ENCODE peak calls at places on chromosome 13, in six cellular contexts. C is psoas muscle; D is CD8-positive, alpha-beta T cell; T is lower lobe of right lung; S is cardiac muscle cell; O is upper lobe of right lung. E is an unnamed sample.

GRCh38 chr13:36275190-36276002 is 22.2 kb downstream of the CCDC169 start:
- DNase-seq in T (no peak), D (no peak), S (peak), O (no peak), C (no peak), E (peak)

GRCh38 chr13:51223284-51224270 is 1.4 kb downstream of the FAM124A start:
- DNase-seq in D (no peak), S (no peak), C (no peak), T (no peak), O (no peak), E (no peak)

GRCh38 chr13:95239293-95239692 is 62.0 kb downstream of the ABCC4 start:
- DNase-seq in T (no peak), S (no peak), D (no peak), O (no peak), C (no peak), E (peak)

GRCh38 chr13:23950736-23951510 is 53.6 kb upstream of the C1QTNF9B start:
- DNase-seq in T (no peak), C (no peak), S (no peak), O (no peak), D (no peak), E (no peak)

GRCh38 chr13:46492946-46493345 is 60.0 kb upstream of the LRCH1 start:
- DNase-seq in D (no peak), O (no peak), T (no peak), C (no peak), S (peak), E (no peak)

GRCh38 chr13:85230754-85231153 is 568.5 kb downstream of the SLITRK6 start:
- DNase-seq in S (peak), T (no peak), C (no peak), D (no peak), O (no peak), E (peak)

GRCh38 chr13:95955255-95955654 is 97.9 kb downstream of the UGGT2 start:
- DNase-seq in D (no peak), O (no peak), T (no peak), S (no peak), C (no peak), E (no peak)

GRCh38 chr13:111211789-111212516 is 96.8 kb downstream of the ARHGEF7 start:
- DNase-seq in T (no peak), S (peak), O (no peak), C (no peak), D (no peak), E (no peak)

GRCh38 chr13:78168981-78169380 is 250.3 kb upstream of the EDNRB start:
- DNase-seq in T (no peak), O (no peak), C (no peak), D (no peak), S (no peak), E (no peak)

GRCh38 chr13:28494861-28495585 is at the start of gene FLT1:
- DNase-seq in D (no peak), C (peak), T (peak), S (peak), O (peak), E (no peak)

GRCh38 chr13:80070024-80070703 is 270.8 kb downstream of the SPRY2 start:
- DNase-seq in S (no peak), O (no peak), D (no peak), C (no peak), T (no peak), E (no peak)

GRCh38 chr13:90238433-90238832 is 1109.1 kb upstream of the MIR17HG start:
- DNase-seq in C (no peak), T (no peak), O (no peak), S (peak), D (no peak), E (no peak)

GRCh38 chr13:94947392-94947791 is 235.0 kb upstream of the SOX21 start:
- DNase-seq in O (no peak), C (no peak), D (no peak), T (no peak), S (no peak), E (no peak)

GRCh38 chr13:42064259-42064658 is 15.8 kb downstream of the DGKH start:
- DNase-seq in C (no peak), T (no peak), O (no peak), D (no peak), S (peak), E (no peak)

GRCh38 chr13:72590091-72590490 is 137.3 kb downstream of the MZT1 start:
- DNase-seq in T (no peak), S (no peak), C (no peak), O (no peak), D (no peak), E (no peak)

GRCh38 chr13:92994056-92994455 is 232.6 kb upstream of the GPC6 start:
- DNase-seq in T (no peak), C (no peak), S (peak), D (no peak), O (no peak), E (peak)

GRCh38 chr13:77430377-77430951 is 103.6 kb upstream of the MYCBP2 start:
- DNase-seq in T (no peak), S (no peak), O (no peak), C (no peak), D (no peak), E (no peak)

GRCh38 chr13:31322025-31322424 is 122.2 kb downstream of the B3GLCT start:
- DNase-seq in O (no peak), S (peak), C (peak), T (no peak), D (no peak), E (no peak)

GRCh38 chr13:104008571-104009435 is 942.6 kb upstream of the SLC10A2 start:
- DNase-seq in S (peak), O (no peak), T (no peak), D (no peak), C (no peak), E (peak)

GRCh38 chr13:34638897-34639296 is 303.2 kb upstream of the NBEA start:
- DNase-seq in C (no peak), T (no peak), D (no peak), S (no peak), O (no peak), E (no peak)

GRCh38 chr13:43478178-43478577 is 308.6 kb downstream of the ENOX1 start:
- DNase-seq in O (no peak), T (no peak), S (no peak), D (no peak), C (no peak), E (no peak)

GRCh38 chr13:49814551-49815270 is 22.2 kb upstream of the KPNA3 start:
- DNase-seq in C (no peak), O (no peak), D (no peak), T (no peak), S (no peak), E (no peak)

GRCh38 chr13:94701313-94702180 is 10.8 kb downstream of the SOX21 start:
- DNase-seq in O (no peak), S (no peak), T (no peak), D (no peak), C (no peak), E (no peak)

GRCh38 chr13:111645198-111645597 is 324.8 kb downstream of the TEX29 start:
- DNase-seq in O (no peak), C (no peak), S (no peak), T (no peak), D (no peak), E (no peak)

GRCh38 chr13:80379245-80379644 is 38.3 kb upstream of the SPRY2 start:
- DNase-seq in O (no peak), S (peak), T (no peak), D (no peak), C (no peak), E (no peak)

GRCh38 chr13:109454167-109454917 is 332.0 kb downstream of the IRS2 start:
- DNase-seq in D (no peak), S (no peak), T (no peak), C (no peak), O (no peak), E (no peak)

GRCh38 chr13:110537116-110537515 is 24.4 kb downstream of the RAB20 start:
- DNase-seq in O (no peak), C (no peak), S (no peak), D (no peak), T (peak), E (no peak)

GRCh38 chr13:44014501-44014900 is 134.8 kb downstream of the LACC1 start:
- DNase-seq in T (no peak), D (no peak), S (no peak), C (no peak), O (no peak), E (no peak)

GRCh38 chr13:77533875-77534788 is 1.4 kb upstream of the SCEL start:
- DNase-seq in O (no peak), S (peak), T (no peak), C (no peak), D (no peak), E (no peak)

GRCh38 chr13:72431981-72432617 is 295.3 kb downstream of the MZT1 start:
- DNase-seq in D (no peak), T (no peak), C (no peak), S (no peak), O (no peak), E (no peak)

GRCh38 chr13:46575843-46576242 is 22.9 kb downstream of the LRCH1 start:
- DNase-seq in S (peak), C (no peak), T (no peak), O (no peak), D (no peak), E (no peak)

GRCh38 chr13:90792335-90792734 is 555.2 kb upstream of the MIR17HG start:
- DNase-seq in S (no peak), O (no peak), C (no peak), T (no peak), D (no peak), E (no peak)

GRCh38 chr13:108270442-108270841 is 924 bp downstream of the TNFSF13B start:
- DNase-seq in T (no peak), D (no peak), S (peak), O (no peak), C (no peak), E (no peak)

GRCh38 chr13:61414136-61414535 is 1.5 kb downstream of the PCDH20 start:
- DNase-seq in S (no peak), O (no peak), C (no peak), D (no peak), T (no peak), E (no peak)
- H3K4me3 ChIP-seq in S (peak), O (peak), C (peak), D (no peak), T (peak), E (no peak)

GRCh38 chr13:21619633-21620220 is 15.8 kb upstream of the MICU2 start:
- DNase-seq in O (no peak), D (no peak), T (no peak), C (no peak), S (no peak), E (no peak)

GRCh38 chr13:21620858-21621257 is 16.9 kb upstream of the MICU2 start:
- DNase-seq in T (no peak), D (no peak), S (no peak), O (no peak), C (no peak), E (no peak)

DNA sequence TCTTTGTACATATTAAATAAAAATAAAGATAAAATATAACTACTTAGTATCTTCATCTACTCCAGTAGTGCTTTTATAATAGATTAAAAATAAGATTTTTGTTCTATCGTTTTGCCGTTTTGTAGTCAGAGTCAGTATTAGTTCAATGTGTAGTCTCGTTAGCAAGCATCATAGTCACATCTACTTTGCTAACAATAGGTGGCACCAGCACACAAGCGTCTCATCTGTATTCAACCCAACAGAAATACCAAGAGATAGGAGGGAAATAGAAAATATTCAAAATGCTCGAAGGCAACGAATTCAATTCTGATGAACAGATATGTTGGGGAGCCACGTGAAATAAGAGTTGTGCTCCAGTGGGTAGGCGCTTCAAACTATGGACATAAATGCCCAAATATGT is 21.4 kb upstream of the MICU2 start:
- DNase-seq in D (no peak), C (no peak), S (peak), O (no peak), T (no peak), E (no peak)
- TF ChIP-seq CTCF in D (peak), C (no peak), S (peak), O (peak), T (peak), E (peak)

GRCh38 chr13:102648046-102648445 is 46.8 kb downstream of the METTL21C start:
- DNase-seq in T (no peak), C (no peak), S (no peak), O (no peak), D (no peak), E (no peak)
- H3K27ac ChIP-seq in T (no peak), C (no peak), S (no peak), O (no peak), D (no peak), E (no peak)

GRCh38 chr13:27404680-27405079 is 19.7 kb upstream of the GTF3A start:
- DNase-seq in O (no peak), S (no peak), C (no peak), D (no peak), T (no peak), E (no peak)

GRCh38 chr13:27403252-27403678 is 21.2 kb upstream of the GTF3A start:
- DNase-seq in S (peak), D (no peak), C (no peak), O (no peak), T (no peak), E (peak)

GRCh38 chr13:27403727-27404385 is 20.6 kb upstream of the GTF3A start:
- DNase-seq in D (no peak), O (no peak), S (no peak), T (no peak), C (no peak), E (no peak)

GRCh38 chr13:27406178-27406939 is 18.1 kb upstream of the GTF3A start:
- DNase-seq in C (no peak), S (peak), O (no peak), D (no peak), T (no peak), E (no peak)

DNA sequence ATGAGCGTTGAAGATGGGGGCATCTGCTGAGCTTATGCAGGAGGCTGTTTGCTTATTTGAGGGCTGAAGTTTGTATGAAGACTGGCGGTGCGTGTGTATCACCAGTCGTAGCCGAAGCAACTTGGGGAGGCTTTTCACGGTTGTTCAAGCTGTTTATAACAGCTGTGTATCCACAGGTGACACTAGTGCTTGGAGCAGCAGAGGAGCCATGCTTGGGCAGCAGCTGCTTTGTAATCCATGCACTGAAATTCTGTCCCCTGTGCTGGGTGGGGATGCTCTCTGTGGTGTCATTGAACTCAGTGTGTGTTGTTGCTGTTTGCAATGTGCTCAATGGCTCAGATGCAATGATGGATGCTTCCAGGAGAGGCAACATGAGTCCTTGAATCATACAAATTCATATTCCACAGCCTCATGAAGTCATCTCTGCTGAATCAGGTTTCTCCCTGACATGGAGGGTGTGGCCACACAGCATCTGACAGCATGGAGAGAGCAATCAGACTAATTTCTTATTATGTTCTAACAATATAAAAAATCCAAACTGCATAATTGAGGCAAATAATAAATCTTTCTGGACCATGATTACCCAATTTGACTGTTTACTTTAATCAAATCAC is 18.8 kb upstream of the GTF3A start:
- DNase-seq in D (no peak), O (no peak), S (no peak), T (no peak), C (no peak), E (no peak)
- H3K4me3 ChIP-seq in D (no peak), O (no peak), S (no peak), T (no peak), C (no peak), E (no peak)

DNA sequence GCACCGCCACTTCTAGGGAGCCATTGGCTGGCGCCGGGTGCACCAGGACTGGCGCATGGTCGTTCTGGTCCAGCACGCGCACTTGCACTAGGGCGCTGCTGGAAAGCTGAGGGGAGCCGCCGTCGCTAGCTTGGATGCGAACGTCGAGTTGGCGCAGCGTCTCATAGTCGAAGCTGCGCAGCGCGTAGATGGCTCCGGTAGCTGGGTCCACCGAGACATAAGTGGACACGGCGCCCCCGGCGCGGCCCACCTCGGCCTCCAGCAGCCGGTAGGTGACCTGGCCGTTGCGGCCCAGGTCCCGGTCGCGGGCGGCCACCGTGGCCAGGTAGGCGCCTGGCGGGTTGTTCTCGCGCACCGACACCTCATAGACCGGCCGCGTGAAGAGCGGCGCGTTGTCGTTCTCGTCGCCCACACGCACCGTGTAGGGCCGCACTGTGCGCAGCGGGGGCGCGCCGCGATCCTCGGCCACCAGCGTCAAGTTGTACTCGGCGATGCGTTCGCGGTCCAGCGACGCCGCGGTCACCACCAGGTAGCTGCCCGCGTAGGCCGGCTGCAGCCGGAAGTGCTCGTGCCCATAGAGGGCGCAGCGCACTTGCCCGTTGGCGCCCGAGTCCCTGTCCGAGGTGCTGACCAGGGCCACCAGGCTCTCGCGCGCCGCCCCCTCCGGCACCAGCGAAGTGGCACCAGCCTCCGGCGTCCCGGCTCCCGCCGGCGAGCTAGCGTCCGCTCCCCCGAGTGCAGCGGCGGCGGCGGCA is 1.7 kb downstream of the PCDH8 start:
- DNase-seq in S (peak), O (peak), C (peak), T (peak), D (no peak), E (no peak)
- TF ChIP-seq CTCF in S (peak), O (peak), C (peak), T (peak), D (no peak), E (peak)

GRCh38 chr13:99655351-99656091 is 154.2 kb downstream of the TM9SF2 start:
- DNase-seq in S (no peak), D (no peak), C (no peak), T (no peak), O (no peak), E (no peak)
- H3K27ac ChIP-seq in S (no peak), D (no peak), C (no peak), T (no peak), O (no peak), E (no peak)

DNA sequence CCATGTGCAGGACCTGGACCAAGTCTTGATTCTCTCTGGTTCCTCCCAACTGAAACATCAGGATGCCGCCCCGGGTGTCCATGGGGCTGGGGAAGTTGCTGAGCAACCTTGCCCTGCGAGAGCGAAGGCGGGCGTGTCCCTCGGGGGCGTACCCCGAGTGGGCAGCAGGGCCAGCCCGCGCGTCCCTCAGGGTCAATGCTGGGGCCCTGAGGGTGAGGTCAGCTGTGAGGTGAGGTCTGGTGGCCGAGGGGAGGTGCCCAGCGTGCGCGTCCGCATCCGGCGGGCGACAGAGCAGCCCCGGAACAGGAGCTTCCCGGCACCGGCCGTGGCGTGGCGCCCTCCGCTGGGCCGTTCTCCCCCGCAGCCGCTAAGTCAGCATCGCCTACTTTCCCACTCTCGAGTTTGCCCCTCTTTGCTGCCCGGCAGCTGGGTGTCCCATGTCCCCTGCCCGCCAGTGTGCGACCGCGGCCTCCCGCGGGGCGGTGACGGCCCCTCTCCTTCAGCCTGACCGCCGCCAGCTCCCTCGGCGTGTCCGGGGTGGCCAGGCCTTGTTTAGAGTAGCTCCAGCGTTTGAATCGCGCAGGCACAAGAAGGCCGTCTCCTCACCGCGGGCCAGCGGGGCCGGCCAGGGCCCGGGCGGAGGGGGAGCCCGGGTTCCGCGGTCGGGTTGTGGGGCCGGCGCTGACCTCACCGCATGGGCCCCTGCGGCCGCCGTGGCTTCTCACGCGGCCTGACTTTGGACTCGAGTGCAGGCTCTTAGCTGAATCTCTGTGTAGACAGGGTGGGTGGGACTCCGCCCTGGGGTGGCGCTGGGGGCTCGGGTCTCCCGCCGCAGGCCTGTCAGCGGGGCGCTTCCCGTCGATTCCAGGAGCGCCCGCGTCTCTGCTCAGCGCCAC is 33.0 kb downstream of the GJA3 start:
- DNase-seq in O (peak), S (peak), D (no peak), T (peak), C (peak), E (no peak)
- H3K4me3 ChIP-seq in O (peak), S (peak), D (peak), T (peak), C (peak), E (peak)